ENCODE peak calls at places on chromosomes 3 and 15, in nine cellular contexts. M, A, O, D, W, E, P, Y and Z are unnamed samples.

GRCh38 chr15:31162721-31163510 is 61.4 kb upstream of the TRPM1 start:
- DNase-seq in D (no peak), A (no peak), P (no peak), M (no peak), W (no peak), Y (no peak), O (no peak), E (no peak), Z (no peak)

GRCh38 chr15:91593081-91593480 is 260.4 kb upstream of the SLCO3A1 start:
- DNase-seq in E (no peak), D (no peak), A (no peak), Y (no peak), O (no peak), M (peak), P (no peak), W (no peak), Z (no peak)

GRCh38 chr15:55552926-55553325 is 35.2 kb downstream of the PYGO1 start:
- DNase-seq in W (no peak), O (peak), D (peak), Y (no peak), E (no peak), P (no peak), A (no peak), M (peak), Z (no peak)

GRCh38 chr3:114451051-114451451 is 157.2 kb downstream of the TIGIT start:
- DNase-seq in E (no peak), Y (no peak), P (no peak), A (no peak), W (no peak), O (no peak), D (no peak), M (peak), Z (no peak)

GRCh38 chr15:34019369-34019990 is 19.5 kb downstream of the AVEN start:
- DNase-seq in P (no peak), W (no peak), Y (no peak), D (no peak), M (no peak), A (no peak), E (no peak), O (no peak), Z (no peak)

GRCh38 chr3:10238330-10238995 is 9.8 kb upstream of the TATDN2 start:
- DNase-seq in P (no peak), O (no peak), D (no peak), M (no peak), E (no peak), A (no peak), Y (no peak), W (no peak), Z (no peak)

GRCh38 chr3:16079519-16079918 is 95.0 kb upstream of the GALNT15 start:
- DNase-seq in D (no peak), E (no peak), O (no peak), M (peak), Y (no peak), A (no peak), P (no peak), W (no peak), Z (no peak)

GRCh38 chr3:140387244-140387643 is 290.6 kb upstream of the TRIM42 start:
- DNase-seq in D (no peak), O (no peak), P (no peak), E (no peak), A (no peak), Y (no peak), W (no peak), M (no peak), Z (no peak)

GRCh38 chr15:62360286-62360685 is 195.2 kb upstream of the C2CD4B start:
- DNase-seq in A (no peak), Y (no peak), O (peak), D (no peak), M (no peak), P (no peak), E (no peak), W (no peak), Z (no peak)

GRCh38 chr3:143769663-143770062 is 78.6 kb downstream of the SLC9A9 start:
- DNase-seq in M (peak), P (no peak), W (no peak), D (no peak), Y (no peak), A (no peak), E (no peak), O (no peak), Z (no peak)

GRCh38 chr3:177811835-177812234 is 614.6 kb upstream of the TBL1XR1 start:
- DNase-seq in P (no peak), M (no peak), A (no peak), D (no peak), Y (no peak), W (no peak), O (no peak), E (no peak), Z (no peak)

GRCh38 chr3:69710153-69710977 is 28.9 kb upstream of the MITF start:
- DNase-seq in W (no peak), D (no peak), Y (no peak), A (no peak), O (no peak), E (no peak), P (no peak), M (peak), Z (no peak)

GRCh38 chr15:74172751-74173544 is 562 bp upstream of the ISLR start:
- DNase-seq in W (peak), Y (no peak), A (peak), O (peak), E (peak), D (peak), M (peak), P (no peak), Z (no peak)

GRCh38 chr3:138381413-138381901 is 33.1 kb downstream of the MRAS start:
- DNase-seq in P (no peak), A (peak), O (peak), E (no peak), D (no peak), Y (peak), M (peak), W (peak), Z (no peak)

GRCh38 chr3:13345772-13346171 is 74.3 kb downstream of the NUP210 start:
- DNase-seq in D (no peak), W (no peak), O (no peak), Y (no peak), E (no peak), M (no peak), A (no peak), P (no peak), Z (no peak)

GRCh38 chr3:191176038-191176437 is 23.0 kb upstream of the OSTN start:
- DNase-seq in O (no peak), A (no peak), D (no peak), P (no peak), Y (no peak), E (no peak), M (no peak), W (no peak), Z (no peak)

GRCh38 chr3:179599531-179599930 is 4.9 kb downstream of the MRPL47 start:
- DNase-seq in Y (no peak), A (no peak), O (no peak), W (no peak), P (no peak), E (no peak), M (no peak), D (no peak), Z (no peak)

GRCh38 chr3:4351164-4351855 is 48.1 kb downstream of the SETMAR start:
- DNase-seq in Y (no peak), A (no peak), P (no peak), O (no peak), D (no peak), E (no peak), M (peak), W (no peak), Z (no peak)

GRCh38 chr3:11570789-11571495 is 72.8 kb downstream of the VGLL4 start:
- DNase-seq in Y (no peak), D (no peak), E (no peak), O (no peak), W (no peak), P (no peak), M (peak), A (peak), Z (no peak)

GRCh38 chr3:105355355-105356063 is 11.2 kb upstream of the ALCAM start:
- DNase-seq in O (no peak), P (no peak), E (no peak), Y (no peak), D (no peak), W (no peak), M (peak), A (no peak), Z (peak)

GRCh38 chr3:164208026-164208425 is 870.3 kb downstream of the SI start:
- DNase-seq in Y (no peak), D (no peak), W (no peak), P (no peak), O (no peak), M (no peak), E (no peak), A (no peak), Z (no peak)

GRCh38 chr15:75230524-75231371 is 27.4 kb upstream of the GOLGA6C start:
- DNase-seq in O (no peak), P (no peak), W (peak), M (no peak), D (peak), E (peak), A (no peak), Y (no peak), Z (no peak)

GRCh38 chr15:25900901-25901300 is 37.8 kb upstream of the ATP10A start:
- DNase-seq in O (no peak), P (no peak), Y (no peak), W (no peak), M (peak), A (no peak), D (no peak), E (no peak), Z (no peak)

GRCh38 chr3:129449279-129450115 is 9.5 kb downstream of the IFT122 start:
- DNase-seq in E (no peak), W (no peak), M (peak), A (no peak), P (no peak), D (peak), O (no peak), Y (no peak), Z (no peak)

GRCh38 chr3:123668906-123669305 is 84.1 kb upstream of the HACD2 start:
- DNase-seq in D (no peak), P (no peak), M (no peak), E (no peak), Y (no peak), W (no peak), A (no peak), O (no peak), Z (no peak)

GRCh38 chr15:41666353-41666920 is 6.2 kb downstream of the MGA start:
- DNase-seq in D (no peak), P (no peak), W (no peak), M (peak), E (no peak), Y (no peak), A (no peak), O (no peak), Z (peak)

GRCh38 chr3:42526616-42527367 is 24.3 kb downstream of the VIPR1 start:
- DNase-seq in O (no peak), W (no peak), A (no peak), Y (no peak), M (no peak), D (peak), P (no peak), E (no peak), Z (no peak)

GRCh38 chr15:79168922-79169322 is 78.3 kb upstream of the RASGRF1 start:
- DNase-seq in M (peak), W (no peak), A (no peak), P (peak), D (peak), O (peak), Y (no peak), E (no peak), Z (no peak)

GRCh38 chr3:112136959-112137693 is 4.1 kb upstream of the GCSAM start:
- DNase-seq in A (no peak), D (peak), W (no peak), O (no peak), M (peak), P (peak), E (peak), Y (no peak), Z (peak)

GRCh38 chr15:48825075-48825474 is 14.2 kb upstream of the CEP152 start:
- DNase-seq in P (no peak), Y (no peak), W (no peak), E (no peak), O (no peak), A (no peak), M (no peak), D (no peak), Z (no peak)

GRCh38 chr3:157754415-157754814 is 251.2 kb upstream of the VEPH1 start:
- DNase-seq in M (no peak), E (no peak), A (no peak), W (no peak), Y (no peak), O (no peak), D (peak), P (peak), Z (no peak)

GRCh38 chr15:67796728-67797127 is 28.6 kb upstream of the SKOR1 start:
- DNase-seq in A (no peak), P (no peak), W (no peak), D (no peak), E (no peak), Y (no peak), O (no peak), M (no peak), Z (no peak)

GRCh38 chr3:168073842-168074311 is 21.8 kb downstream of the GOLIM4 start:
- DNase-seq in E (no peak), D (no peak), A (no peak), P (no peak), W (no peak), M (no peak), Y (no peak), O (no peak), Z (no peak)

GRCh38 chr3:48716508-48716981 is 476 bp downstream of the IP6K2 start:
- DNase-seq in D (peak), A (no peak), E (peak), O (no peak), Y (no peak), M (peak), P (no peak), W (peak), Z (no peak)

GRCh38 chr15:51796777-51797474 is 32.5 kb upstream of the TMOD3 start:
- DNase-seq in W (no peak), Y (no peak), D (no peak), E (no peak), A (no peak), P (no peak), M (no peak), O (no peak), Z (no peak)

GRCh38 chr3:18044191-18044590 is 301.8 kb upstream of the TBC1D5 start:
- DNase-seq in D (no peak), P (no peak), M (no peak), O (no peak), E (no peak), Y (no peak), A (no peak), W (no peak), Z (no peak)

GRCh38 chr3:134605506-134605905 is 45.3 kb downstream of the KY start:
- DNase-seq in O (no peak), M (no peak), E (no peak), Y (no peak), A (no peak), W (no peak), P (no peak), D (no peak), Z (no peak)
- H3K27ac ChIP-seq in O (no peak), M (no peak), E (no peak), Y (no peak), A (no peak), W (peak), P (no peak), D (no peak), Z (no peak)

DNA sequence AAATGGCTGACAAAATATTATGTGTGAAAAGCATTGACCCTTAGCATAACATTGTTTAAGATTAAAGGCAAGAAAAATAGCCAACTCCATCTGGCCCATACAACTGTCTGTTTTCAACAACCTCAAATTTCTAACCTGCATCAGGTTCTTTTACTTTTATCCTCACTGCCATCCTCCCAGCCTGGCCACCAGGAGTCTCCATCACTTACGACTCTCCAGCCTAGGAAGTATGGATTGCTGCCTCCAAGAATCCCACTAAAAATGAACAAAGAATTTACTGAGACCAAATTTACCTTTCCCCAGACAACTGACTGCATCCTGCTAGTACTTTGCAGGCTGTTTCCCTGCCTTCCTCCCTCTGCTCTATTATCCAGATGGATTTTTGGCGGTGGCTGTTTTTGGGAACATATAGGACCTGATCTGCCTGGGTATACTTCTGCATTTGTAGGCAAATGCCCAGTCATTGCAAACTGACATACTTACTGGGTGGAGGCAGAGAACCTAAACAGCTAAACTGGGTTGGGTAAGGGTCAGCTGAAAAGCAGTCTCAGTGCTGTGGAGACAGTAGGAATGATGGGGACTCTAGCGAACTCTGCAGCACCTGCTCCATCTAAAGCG is 144.2 kb downstream of the GHSR start:
- DNase-seq in D (no peak), A (no peak), Y (no peak), P (no peak), O (no peak), W (no peak), E (no peak), M (no peak), Z (no peak)
- H3K27ac ChIP-seq in D (no peak), A (no peak), Y (no peak), P (no peak), O (no peak), W (no peak), E (no peak), M (no peak), Z (peak)

GRCh38 chr15:65204931-65205655 is 6.2 kb downstream of the CILP start:
- DNase-seq in Y (no peak), P (no peak), W (no peak), D (no peak), A (no peak), E (no peak), O (no peak), M (no peak), Z (no peak)

GRCh38 chr15:65204236-65204930 is 6.9 kb downstream of the CILP start:
- DNase-seq in A (no peak), M (no peak), O (no peak), E (no peak), W (no peak), D (no peak), Y (no peak), P (no peak), Z (no peak)

GRCh38 chr15:65207280-65207679 is 4.0 kb downstream of the CILP start:
- DNase-seq in Y (no peak), P (no peak), A (no peak), O (no peak), W (no peak), E (no peak), D (no peak), M (no peak), Z (no peak)

GRCh38 chr15:65208656-65209055 is 2.6 kb downstream of the CILP start:
- DNase-seq in E (no peak), D (peak), P (no peak), A (no peak), Y (no peak), W (no peak), O (no peak), M (no peak), Z (no peak)

DNA sequence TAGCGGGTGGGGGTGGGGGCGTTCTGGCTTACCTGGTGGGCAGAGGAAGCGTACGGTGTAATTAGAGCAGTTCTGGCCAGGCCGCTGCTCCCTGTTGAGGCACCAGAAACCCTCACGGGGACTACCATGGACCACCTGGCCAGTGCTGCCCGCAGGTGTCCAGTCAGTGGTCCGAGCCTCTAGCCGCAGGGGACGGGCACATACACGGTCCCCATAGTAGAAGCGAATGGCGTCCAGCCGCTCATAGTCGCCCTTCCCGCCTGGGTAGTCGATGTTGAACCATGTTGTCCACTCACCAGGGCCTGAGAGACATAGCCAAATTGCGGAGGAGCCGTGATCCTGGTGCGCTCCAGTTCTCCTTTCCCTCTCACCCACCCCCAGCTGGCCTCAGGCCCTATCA is 4.5 kb downstream of the CILP start:
- DNase-seq in Y (no peak), W (no peak), P (no peak), D (no peak), A (no peak), O (no peak), E (no peak), M (no peak), Z (no peak)
- H3K27ac ChIP-seq in Y (no peak), W (no peak), P (no peak), D (no peak), A (no peak), O (no peak), E (no peak), M (no peak), Z (no peak)

GRCh38 chr15:35304389-35304788 is 219.3 kb upstream of the NANOGP8 start:
- DNase-seq in P (no peak), O (no peak), Y (no peak), M (no peak), A (no peak), W (no peak), D (no peak), E (no peak), Z (no peak)

GRCh38 chr15:35306361-35306981 is 221.4 kb upstream of the NANOGP8 start:
- DNase-seq in O (no peak), E (peak), D (no peak), A (no peak), Y (no peak), M (peak), P (peak), W (no peak), Z (peak)

GRCh38 chr15:35307026-35307425 is 221.9 kb upstream of the NANOGP8 start:
- DNase-seq in A (no peak), O (no peak), P (no peak), D (no peak), Y (no peak), E (no peak), W (no peak), M (no peak), Z (no peak)

GRCh38 chr15:35305906-35306305 is 220.8 kb upstream of the NANOGP8 start:
- DNase-seq in Y (no peak), P (no peak), M (peak), W (no peak), D (no peak), O (no peak), E (no peak), A (peak), Z (peak)

GRCh38 chr15:35305031-35305555 is 220.0 kb upstream of the NANOGP8 start:
- DNase-seq in M (peak), D (no peak), Y (no peak), W (no peak), P (no peak), A (no peak), E (no peak), O (no peak), Z (no peak)
- H3K27ac ChIP-seq in M (no peak), D (no peak), Y (no peak), W (no peak), P (no peak), A (peak), E (no peak), O (no peak), Z (no peak)